ENCODE peak calls at places on chromosomes 12 and 14, in seven cellular contexts. P is NCI-H526 treated with DMSO at 0.1 percent for 48 hours; O is mucosa of gallbladder; U is uterus; L is A549; V is stimulated activated CD4-positive, alpha-beta T cell treated with anti-CD3 and anti-CD28 coated beads, Interleukin-2, amount 100 ng/mL, for 24 hours; E is activated CD8-positive, alpha-beta T cell treated with anti-CD3 and anti-CD28 coated beads, Interleukin-2, amount 10 ng/mL, durations not matched to agents 7 days and 5 days. K is an unnamed sample.

GRCh38 chr12:124053855-124054254 is 80.8 kb downstream of the ZNF664 start:
- DNase-seq in P (peak), O (peak), U (peak), L (peak), V (no peak), E (no peak), K (no peak)

GRCh38 chr12:79782197-79782890 is 91.6 kb upstream of the PAWR start:
- DNase-seq in P (no peak), O (no peak), U (no peak), L (no peak), V (no peak), E (no peak), K (no peak)

GRCh38 chr14:93347850-93348249 is 868 bp downstream of the COX8C start:
- DNase-seq in P (no peak), O (no peak), U (no peak), L (no peak), V (no peak), E (no peak), K (no peak)

GRCh38 chr14:99598774-99599173 is 5.2 kb downstream of the CCDC85C start:
- DNase-seq in P (peak), O (peak), U (no peak), L (no peak), V (no peak), E (no peak), K (no peak)

GRCh38 chr14:76174982-76175381 is 23.3 kb downstream of the GPATCH2L start:
- DNase-seq in P (no peak), O (no peak), U (no peak), L (no peak), V (no peak), E (no peak), K (no peak)

GRCh38 chr12:112258926-112259325 is 123.3 kb downstream of the HECTD4 start:
- DNase-seq in P (no peak), O (no peak), U (no peak), L (no peak), V (no peak), E (no peak), K (no peak)

GRCh38 chr14:59622641-59623040 is 46.0 kb upstream of the CCDC175 start:
- DNase-seq in P (no peak), O (no peak), U (no peak), L (no peak), V (no peak), E (no peak), K (no peak)

GRCh38 chr12:132488127-132489077 is 1.5 kb upstream of the FBRSL1 start:
- DNase-seq in P (no peak), O (no peak), U (no peak), L (no peak), V (no peak), E (peak), K (no peak)

GRCh38 chr14:23043749-23044148 is 1.7 kb downstream of the PSMB11 start:
- DNase-seq in P (no peak), O (no peak), U (no peak), L (no peak), V (no peak), E (no peak), K (no peak)

GRCh38 chr14:65237023-65237814 is 134.9 kb upstream of the MAX start:
- DNase-seq in P (no peak), O (no peak), U (no peak), L (no peak), V (no peak), E (no peak), K (no peak)

GRCh38 chr12:106058256-106059182 is 80.2 kb downstream of the NUAK1 start:
- DNase-seq in P (no peak), O (no peak), U (no peak), L (no peak), V (no peak), E (no peak), K (no peak)

GRCh38 chr12:12442548-12443071 is 85.7 kb downstream of the BORCS5 start:
- DNase-seq in P (no peak), O (no peak), U (no peak), L (peak), V (no peak), E (no peak), K (no peak)

GRCh38 chr14:101875726-101876268 is 88.6 kb upstream of the DYNC1H1 start:
- DNase-seq in P (peak), O (no peak), U (no peak), L (no peak), V (no peak), E (no peak), K (no peak)

GRCh38 chr14:103382375-103382774 is 2.8 kb upstream of the MARK3 start:
- DNase-seq in P (no peak), O (no peak), U (no peak), L (no peak), V (no peak), E (no peak), K (no peak)

GRCh38 chr14:32508281-32508680 is 179.2 kb downstream of the AKAP6 start:
- DNase-seq in P (no peak), O (no peak), U (no peak), L (no peak), V (no peak), E (no peak), K (no peak)

GRCh38 chr12:126247936-126248335 is 1182.7 kb downstream of the AACS start:
- DNase-seq in P (no peak), O (no peak), U (no peak), L (no peak), V (no peak), E (no peak), K (no peak)

GRCh38 chr12:69966409-69966808 is 141.4 kb downstream of the MYRFL start:
- DNase-seq in P (no peak), O (no peak), U (peak), L (peak), V (no peak), E (no peak), K (no peak)

GRCh38 chr14:96059519-96060135 is 20.5 kb downstream of the C14orf132 start:
- DNase-seq in P (no peak), O (no peak), U (no peak), L (no peak), V (no peak), E (no peak), K (no peak)

GRCh38 chr12:87254371-87255030 is 774.7 kb downstream of the C12orf50 start:
- DNase-seq in P (no peak), O (no peak), U (no peak), L (no peak), V (no peak), E (no peak), K (no peak)

GRCh38 chr12:54251667-54252284 is 28.1 kb downstream of the CBX5 start:
- DNase-seq in P (no peak), O (no peak), U (no peak), L (peak), V (no peak), E (peak), K (no peak)

GRCh38 chr12:42916143-42916542 is 326.6 kb upstream of the PRICKLE1 start:
- DNase-seq in P (no peak), O (peak), U (no peak), L (no peak), V (no peak), E (no peak), K (no peak)

GRCh38 chr14:65006251-65006721 is 19.6 kb downstream of the FNTB start:
- DNase-seq in P (no peak), O (no peak), U (no peak), L (no peak), V (no peak), E (no peak), K (no peak)

GRCh38 chr14:54106802-54107377 is 150.3 kb upstream of the BMP4 start:
- DNase-seq in P (no peak), O (no peak), U (no peak), L (no peak), V (no peak), E (no peak), K (no peak)

GRCh38 chr14:29627141-29627540 is 300.5 kb downstream of the PRKD1 start:
- DNase-seq in P (no peak), O (no peak), U (no peak), L (no peak), V (no peak), E (no peak), K (no peak)

GRCh38 chr14:71465316-71465715 is 466.9 kb upstream of the RGS6 start:
- DNase-seq in P (no peak), O (no peak), U (no peak), L (no peak), V (no peak), E (no peak), K (no peak)

GRCh38 chr12:98997899-98998298 is 352.8 kb downstream of the APAF1 start:
- DNase-seq in P (no peak), O (no peak), U (no peak), L (no peak), V (no peak), E (no peak), K (no peak)

GRCh38 chr12:110109037-110109836 is 14.9 kb upstream of the IFT81 start:
- DNase-seq in P (no peak), O (peak), U (peak), L (peak), V (no peak), E (no peak), K (no peak)

GRCh38 chr14:93655078-93655750 is 133.1 kb downstream of the PRIMA1 start:
- DNase-seq in P (peak), O (peak), U (no peak), L (peak), V (no peak), E (peak), K (no peak)

GRCh38 chr14:49505026-49505766 is 81.0 kb downstream of the RPS29 start:
- DNase-seq in P (no peak), O (no peak), U (no peak), L (no peak), V (no peak), E (no peak), K (no peak)

GRCh38 chr12:44403185-44403584 is 472.9 kb downstream of the NELL2 start:
- DNase-seq in P (no peak), O (no peak), U (no peak), L (no peak), V (no peak), E (no peak), K (no peak)

K was measured in stimulated activated naive B cell treated with anti-CD40 and anti-IgM and Interleukin-4, amounts not matched to agents 10 μg/mL and 1 μg/mL and 100 μg/mL, for 72 hours.